ENCODE peak calls at places on chromosomes 4 and X, in seven cellular contexts. P, X, I, J, N, V and U are unnamed samples.

GRCh38 chrX:9349572-9350259 is 115.1 kb upstream of the TBL1X start:
- DNase-seq in P (no peak), X (no peak), I (no peak), J (no peak), N (no peak), V (no peak), U (no peak)

GRCh38 chr4:149584703-149585102 is 230.9 kb downstream of the IQCM start:
- DNase-seq in P (no peak), X (no peak), I (no peak), J (no peak), N (no peak), V (no peak), U (no peak)

GRCh38 chr4:139469869-139470268 is 15.9 kb downstream of the RAB33B start:
- DNase-seq in P (no peak), X (no peak), I (no peak), J (no peak), N (no peak), V (no peak), U (no peak)

GRCh38 chr4:15912961-15913630 is 25.4 kb downstream of the FGFBP1 start:
- DNase-seq in P (no peak), X (no peak), I (no peak), J (no peak), N (no peak), V (no peak), U (no peak)

GRCh38 chrX:9847071-9847470 is 60.8 kb downstream of the SHROOM2 start:
- DNase-seq in P (no peak), X (no peak), I (no peak), J (no peak), N (no peak), V (no peak), U (no peak)

GRCh38 chr4:149923736-149924135 is 108.1 kb upstream of the IQCM start:
- DNase-seq in P (no peak), X (no peak), I (no peak), J (no peak), N (no peak), V (no peak), U (no peak)

GRCh38 chr4:2269206-2269531 is 7.3 kb upstream of the MXD4 start:
- DNase-seq in P (no peak), X (no peak), I (peak; percentile 50), J (no peak), N (no peak), V (no peak), U (no peak)

GRCh38 chr4:142961866-142962265 is 115.8 kb upstream of the INPP4B start:
- DNase-seq in P (no peak), X (no peak), I (no peak), J (no peak), N (no peak), V (no peak), U (no peak)

GRCh38 chr4:14022428-14022827 is 394.9 kb upstream of the BOD1L1 start:
- DNase-seq in P (no peak), X (no peak), I (no peak), J (no peak), N (no peak), V (no peak), U (no peak)

GRCh38 chr4:2432991-2433530 is 14.3 kb downstream of the CFAP99 start:
- DNase-seq in P (no peak), X (no peak), I (no peak), J (no peak), N (no peak), V (no peak), U (no peak)

GRCh38 chr4:16050669-16051068 is 33.2 kb downstream of the PROM1 start:
- DNase-seq in P (no peak), X (no peak), I (no peak), J (no peak), N (no peak), V (no peak), U (no peak)

GRCh38 chrX:100407784-100408642 is 2.1 kb downstream of the PCDH19 start:
- DNase-seq in P (no peak), X (no peak), I (no peak), J (no peak), N (no peak), V (no peak), U (no peak)

GRCh38 chr4:130257271-130257670 is 1161.3 kb downstream of the C4orf33 start:
- DNase-seq in P (no peak), X (no peak), I (no peak), J (no peak), N (no peak), V (no peak), U (no peak)

GRCh38 chr4:683982-684571 is 4.9 kb downstream of the SLC49A3 start:
- DNase-seq in P (no peak), X (no peak), I (peak; percentile 87), J (peak; percentile 22), N (no peak), V (no peak), U (no peak)

GRCh38 chrX:37873220-37873619 is 25.8 kb upstream of the DYNLT3 start:
- DNase-seq in P (no peak), X (no peak), I (no peak), J (no peak), N (no peak), V (no peak), U (no peak)

GRCh38 chr4:185726931-185727330 is 85.1 kb downstream of the SORBS2 start:
- DNase-seq in P (no peak), X (no peak), I (no peak), J (no peak), N (no peak), V (no peak), U (no peak)

GRCh38 chrX:7091923-7092322 is 55.6 kb upstream of the STS start:
- DNase-seq in P (no peak), X (no peak), I (no peak), J (no peak), N (no peak), V (no peak), U (no peak)

GRCh38 chr4:5969336-5969735 is 48.9 kb downstream of the C4orf50 start:
- DNase-seq in P (no peak), X (peak; percentile 59), I (no peak), J (no peak), N (no peak), V (no peak), U (no peak)

GRCh38 chr4:93157984-93158383 is 670.6 kb upstream of the ATOH1 start:
- DNase-seq in P (no peak), X (no peak), I (no peak), J (no peak), N (no peak), V (no peak), U (no peak)

GRCh38 chr4:1540601-1541375 is 134.5 kb upstream of the NKX1-1 start:
- DNase-seq in P (no peak), X (no peak), I (no peak), J (no peak), N (no peak), V (no peak), U (no peak)

GRCh38 chr4:156347412-156348075 is 393.9 kb upstream of the CTSO start:
- DNase-seq in P (no peak), X (no peak), I (no peak), J (no peak), N (no peak), V (no peak), U (no peak)

GRCh38 chr4:124946696-124947095 is 234.2 kb upstream of the ANKRD50 start:
- DNase-seq in P (no peak), X (no peak), I (no peak), J (no peak), N (no peak), V (no peak), U (no peak)

GRCh38 chrX:47558436-47558835 is 2.6 kb upstream of the ARAF start:
- DNase-seq in P (no peak), X (no peak), I (no peak), J (no peak), N (no peak), V (no peak), U (no peak)

GRCh38 chrX:50762578-50762977 is 51.4 kb downstream of the SHROOM4 start:
- DNase-seq in P (no peak), X (no peak), I (no peak), J (no peak), N (no peak), V (no peak), U (no peak)

GRCh38 chr4:88859191-88859812 is 161.7 kb upstream of the NAP1L5 start:
- DNase-seq in P (no peak), X (no peak), I (no peak), J (no peak), N (no peak), V (no peak), U (no peak)